ENCODE peak calls at places on chromosomes 1 and 21, in ten cellular contexts. M, H, D, U, N, F, V, J, G and K are unnamed samples.

GRCh38 chr1:163048970-163049680 is 20.0 kb upstream of the RGS4 start:
- DNase-seq in M (no peak), H (no peak), D (no peak), U (no peak), N (no peak), F (no peak), V (no peak), J (no peak), G (no peak), K (no peak)

GRCh38 chr1:151175910-151176309 is at the start of gene TMOD4:
- DNase-seq in M (peak; percentile 28), H (no peak), D (no peak), U (peak; percentile 49), N (no peak), F (peak; percentile 30), V (no peak), J (peak; percentile 12), G (no peak), K (no peak)

GRCh38 chr1:147168626-147169058 is 3.6 kb downstream of the PRKAB2 start:
- DNase-seq in M (peak; percentile 42), H (no peak), D (peak; percentile 53), U (no peak), N (peak; percentile 25), F (peak; percentile 52), V (peak; percentile 87), J (peak; percentile 82), G (no peak), K (no peak)

GRCh38 chr21:42120056-42120903 is 49.2 kb downstream of the UMODL1 start:
- DNase-seq in M (no peak), H (no peak), D (peak; percentile 95), U (peak; percentile 47), N (no peak), F (no peak), V (peak; percentile 83), J (no peak), G (no peak), K (peak; percentile 43)

GRCh38 chr21:17818158-17819113 is 720 bp downstream of the C21orf91 start:
- DNase-seq in M (peak; percentile 23), H (no peak), D (peak; percentile 56), U (peak; percentile 43), N (peak; percentile 59), F (peak; percentile 36), V (peak; percentile 9), J (peak; percentile 45), G (peak; percentile 48), K (no peak)

GRCh38 chr1:108701176-108701849 is 9.2 kb downstream of the PRPF38B start:
- DNase-seq in M (no peak), H (no peak), D (no peak), U (no peak), N (no peak), F (no peak), V (no peak), J (no peak), G (no peak), K (no peak)

GRCh38 chr1:121448851-121449250 is 264.1 kb downstream of the SRGAP2C start:
- DNase-seq in M (no peak), H (no peak), D (no peak), U (no peak), N (no peak), F (no peak), V (no peak), J (no peak), G (no peak), K (no peak)

GRCh38 chr1:19672237-19672636 is 7.6 kb downstream of the HTR6 start:
- DNase-seq in M (no peak), H (no peak), D (no peak), U (no peak), N (no peak), F (no peak), V (no peak), J (no peak), G (no peak), K (no peak)

GRCh38 chr1:42179900-42180329 is 15.4 kb upstream of the GUCA2A start:
- DNase-seq in M (peak; percentile 3), H (no peak), D (no peak), U (no peak), N (no peak), F (no peak), V (no peak), J (no peak), G (no peak), K (no peak)

GRCh38 chr21:29696947-29697346 is 242.8 kb downstream of the GRIK1 start:
- DNase-seq in M (peak; percentile 22), H (no peak), D (no peak), U (no peak), N (no peak), F (peak; percentile 60), V (no peak), J (peak; percentile 11), G (no peak), K (no peak)

GRCh38 chr21:43367296-43367695 is 59.6 kb downstream of the SIK1 start:
- DNase-seq in M (no peak), H (no peak), D (no peak), U (no peak), N (no peak), F (no peak), V (no peak), J (no peak), G (no peak), K (no peak)

GRCh38 chr21:43984905-43985689 is 27.0 kb upstream of the TRAPPC10 start:
- DNase-seq in M (peak; percentile 24), H (no peak), D (no peak), U (no peak), N (no peak), F (no peak), V (no peak), J (no peak), G (no peak), K (no peak)

GRCh38 chr21:39645331-39645730 is 32.6 kb downstream of the B3GALT5 start:
- DNase-seq in M (no peak), H (no peak), D (no peak), U (no peak), N (no peak), F (no peak), V (no peak), J (no peak), G (no peak), K (no peak)

GRCh38 chr1:64471218-64471719 is 1.3 kb downstream of the CACHD1 start:
- DNase-seq in M (no peak), H (no peak), D (no peak), U (no peak), N (peak; percentile 88), F (peak; percentile 9), V (no peak), J (peak; percentile 20), G (no peak), K (no peak)

GRCh38 chr1:82775402-82776000 is 974.8 kb downstream of the ADGRL2 start:
- DNase-seq in M (no peak), H (no peak), D (peak; percentile 85), U (peak; percentile 61), N (peak; percentile 53), F (peak; percentile 48), V (peak; percentile 3), J (peak; percentile 4), G (peak; percentile 48), K (peak; percentile 0)

GRCh38 chr1:215083408-215083961 is 948 bp downstream of the KCNK2 start:
- DNase-seq in M (peak; percentile 63), H (no peak), D (no peak), U (no peak), N (peak; percentile 61), F (peak; percentile 25), V (no peak), J (peak; percentile 19), G (no peak), K (no peak)

GRCh38 chr1:59186656-59187055 is 110.2 kb upstream of the FGGY start:
- DNase-seq in M (peak; percentile 79), H (no peak), D (no peak), U (no peak), N (no peak), F (peak; percentile 59), V (peak; percentile 8), J (peak; percentile 72), G (no peak), K (no peak)

GRCh38 chr1:229271448-229272120 is 673 bp downstream of the RAB4A start:
- DNase-seq in M (peak; percentile 38), H (no peak), D (peak; percentile 44), U (peak; percentile 71), N (peak; percentile 60), F (peak; percentile 36), V (peak; percentile 28), J (peak; percentile 36), G (peak; percentile 60), K (no peak)

GRCh38 chr1:173410794-173411236 is 66.3 kb upstream of the PRDX6 start:
- DNase-seq in M (no peak), H (no peak), D (no peak), U (no peak), N (no peak), F (no peak), V (no peak), J (no peak), G (no peak), K (peak; percentile 69)
- H3K4me3 ChIP-seq in M (no peak overlapping the region), H (no peak overlapping the region), D (no peak overlapping the region), U (no peak overlapping the region), N (no peak overlapping the region), F (no peak overlapping the region), V (no peak overlapping the region), J (no peak overlapping the region), G (no peak overlapping the region), K (peak overlapping the region; percentile 44)

GRCh38 chr1:203676455-203676854 is 49.8 kb downstream of the ATP2B4 start:
- DNase-seq in M (no peak), H (no peak), D (no peak), U (no peak), N (no peak), F (no peak), V (no peak), J (no peak), G (no peak), K (no peak)
- TF ChIP-seq CTCF in M (peak; percentile 10), H (no peak), D (no peak), U (no peak), N (no peak), F (no peak), V (no peak), J (peak; percentile 10), G (no peak), K (no peak)

GRCh38 chr1:89588480-89588879 is 44.4 kb upstream of the LRRC8C start:
- DNase-seq in M (no peak), H (no peak), D (no peak), U (no peak), N (no peak), F (no peak), V (no peak), J (no peak), G (no peak), K (no peak)
- H3K4me3 ChIP-seq in M (no peak overlapping the region), H (no peak overlapping the region), D (no peak overlapping the region), U (no peak overlapping the region), N (no peak overlapping the region), F (no peak overlapping the region), V (no peak overlapping the region), J (no peak overlapping the region), G (no peak overlapping the region), K (no peak overlapping the region)

DNA sequence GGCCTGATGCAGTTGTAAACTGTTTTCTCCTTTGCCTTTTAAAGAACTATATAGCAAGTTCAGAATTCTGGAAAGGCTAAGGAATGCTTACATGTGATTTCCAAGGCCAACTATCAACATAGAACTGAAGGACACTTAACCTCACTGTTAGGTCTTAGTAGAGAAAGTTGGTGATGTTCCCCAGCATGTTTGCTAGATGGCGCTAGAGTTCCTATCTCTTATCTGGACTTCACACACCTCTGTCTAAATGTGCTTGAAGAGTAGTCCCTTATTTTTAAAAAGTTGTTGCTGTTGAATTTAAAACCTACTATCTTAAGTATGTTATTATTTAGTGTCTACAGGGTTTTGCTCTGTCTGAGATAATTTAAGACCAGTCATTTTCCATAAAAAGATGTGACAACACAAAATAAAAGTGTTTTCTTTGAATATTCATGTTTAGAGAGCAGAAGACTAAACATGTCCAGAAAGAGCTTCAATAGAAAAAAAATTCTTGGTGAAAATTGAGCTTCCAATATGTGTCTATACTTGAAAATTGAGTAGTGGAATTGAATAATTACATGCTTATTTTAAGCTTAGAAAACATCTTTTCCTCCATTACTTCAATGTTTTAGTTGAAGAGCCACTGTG is 237.3 kb downstream of the S1PR1 start:
- DNase-seq in M (no peak), H (no peak), D (peak; percentile 33), U (peak; percentile 50), N (peak; percentile 51), F (peak; percentile 5), V (peak; percentile 16), J (peak; percentile 10), G (no peak), K (no peak)
- TF ChIP-seq CTCF in M (peak; percentile 28), H (no peak), D (peak; percentile 65), U (peak; percentile 71), N (peak; percentile 34), F (no peak), V (peak; percentile 51), J (peak; percentile 53), G (peak; percentile 21), K (peak; percentile 66)